ENCODE peak calls at places on chromosomes 12 and 14, in five cellular contexts. N is coronary artery, U is OCI-LY7, Q is progenitor cell of endocrine pancreas, P is WTC11. W is an unnamed sample.

GRCh38 chr12:53738834-53739284 is 11.6 kb upstream of the CALCOCO1 start:
- DNase-seq in N (no peak), U (no peak), Q (no peak), P (no peak), W (no peak)

GRCh38 chr14:89858084-89858483 is 96.4 kb downstream of the EFCAB11 start:
- DNase-seq in N (no peak), U (no peak), Q (no peak), P (no peak), W (no peak)

GRCh38 chr12:22334696-22335290 is at the start of gene ST8SIA1:
- DNase-seq in N (no peak), U (no peak), Q (peak), P (peak), W (peak)

GRCh38 chr12:132270516-132270915 is 58.9 kb downstream of the GALNT9 start:
- DNase-seq in N (no peak), U (no peak), Q (no peak), P (no peak), W (no peak)

GRCh38 chr12:74897425-74898211 is 312.0 kb downstream of the KCNC2 start:
- DNase-seq in N (no peak), U (no peak), Q (no peak), P (no peak), W (no peak)

GRCh38 chr12:6536894-6537579 is 2.7 kb downstream of the GAPDH start:
- DNase-seq in N (no peak), U (peak), Q (no peak), P (no peak), W (no peak)

GRCh38 chr12:80714846-80715245 is 1.9 kb upstream of the MYF5 start:
- DNase-seq in N (no peak), U (no peak), Q (no peak), P (no peak), W (no peak)

GRCh38 chr12:46402861-46403731 is 30.5 kb upstream of the SLC38A2 start:
- DNase-seq in N (no peak), U (no peak), Q (no peak), P (no peak), W (no peak)

GRCh38 chr12:7472060-7472459 is 28.1 kb upstream of the CD163L1 start:
- DNase-seq in N (no peak), U (no peak), Q (no peak), P (no peak), W (no peak)

DNA sequence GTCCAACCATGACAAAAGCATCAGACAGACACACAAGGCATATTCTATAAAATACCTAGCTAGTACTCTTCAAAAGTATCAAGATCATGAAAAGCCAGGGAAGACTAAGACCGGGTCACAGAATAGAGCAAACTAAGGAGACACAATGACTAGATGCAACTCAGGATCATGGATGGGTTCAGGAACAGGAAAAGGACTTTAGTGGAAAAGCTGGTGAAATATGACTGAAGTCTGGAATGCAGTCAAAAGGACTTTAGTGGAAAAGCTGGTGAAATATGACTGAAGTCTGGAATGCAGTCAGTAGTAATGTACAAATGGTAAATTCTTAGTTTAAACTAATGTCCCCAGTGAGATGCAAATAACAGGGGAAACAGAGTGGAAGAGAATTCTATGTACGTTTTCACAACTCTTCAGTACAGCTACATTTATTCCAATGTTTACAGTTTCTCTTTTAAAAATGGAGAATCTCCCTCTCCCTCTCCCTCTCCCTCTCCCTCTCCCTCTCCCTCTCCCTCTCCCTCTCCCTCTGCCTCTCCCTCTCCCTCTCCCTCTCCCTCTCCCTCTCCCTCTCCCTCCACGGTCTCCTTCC is 49.1 kb downstream of the ITPR2 start:
- DNase-seq in N (no peak), U (no peak), Q (no peak), P (no peak), W (no peak)
- TF ChIP-seq CTCF in N (no peak), U (no peak), Q (no peak), P (no peak), W (no peak)

DNA sequence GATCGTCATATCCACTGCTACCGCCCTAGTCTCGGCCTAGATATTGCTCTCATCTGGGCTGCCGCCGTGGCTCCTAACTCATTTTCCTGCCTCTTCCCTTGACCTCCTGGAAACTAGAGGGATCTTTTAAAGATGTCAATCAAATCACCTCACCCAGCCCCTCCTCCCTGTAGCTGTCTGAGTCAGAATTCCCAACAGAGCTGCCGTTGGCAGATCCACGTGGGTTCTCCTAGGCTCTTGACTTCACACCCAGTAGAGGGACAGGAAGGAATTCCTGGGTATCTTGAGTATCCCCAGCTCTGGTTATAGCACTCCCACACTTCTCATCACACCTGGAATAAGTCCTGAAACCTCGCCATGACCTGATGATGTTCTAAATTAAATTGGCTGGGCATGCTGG is 11.9 kb downstream of the TGFB3 start:
- DNase-seq in N (no peak), U (no peak), Q (no peak), P (no peak), W (no peak)
- TF ChIP-seq CTCF in N (no peak), U (no peak), Q (no peak), P (no peak), W (no peak)

DNA sequence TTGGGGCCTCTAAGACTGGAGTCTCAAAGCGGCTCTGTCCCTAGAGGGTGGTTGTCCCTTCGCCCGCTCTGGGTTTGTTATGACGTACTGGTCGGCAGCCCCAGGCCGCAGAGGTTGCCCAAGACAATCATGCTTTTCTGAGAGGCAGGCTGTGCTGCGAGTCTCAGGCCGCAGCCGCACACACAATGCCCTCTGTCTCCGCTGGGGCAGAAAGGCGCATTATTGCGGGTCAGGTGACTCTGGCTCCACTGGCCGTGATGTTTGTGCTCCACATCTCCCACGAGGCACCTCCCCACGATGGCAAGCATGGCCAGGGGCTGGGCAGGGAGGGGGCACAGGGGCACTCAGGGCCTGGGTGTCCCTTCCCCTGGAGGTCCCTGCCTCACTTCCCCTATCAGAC is 21.0 kb upstream of the PLEKHG3 start:
- DNase-seq in N (peak), U (no peak), Q (no peak), P (no peak), W (no peak)
- TF ChIP-seq CTCF in N (no peak), U (no peak), Q (no peak), P (no peak), W (no peak)

DNA sequence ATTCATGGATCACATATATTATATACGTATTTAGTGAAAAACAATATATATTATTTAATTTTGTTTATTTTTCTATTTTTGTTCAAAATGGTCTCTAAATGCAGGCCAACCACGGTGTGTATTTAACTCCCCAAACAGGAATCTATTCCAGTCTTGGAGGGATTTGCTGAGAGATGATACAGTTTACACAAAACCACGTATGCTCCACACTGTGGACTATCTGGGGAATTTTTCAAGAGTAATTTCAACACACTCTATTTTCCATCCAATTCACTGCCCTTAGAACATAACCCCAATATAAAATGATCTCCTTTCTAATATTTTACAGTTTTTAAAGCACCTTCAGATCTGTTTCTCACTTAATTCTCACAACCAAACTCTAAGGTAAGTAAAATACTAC is 15.3 kb downstream of the EML1 start:
- DNase-seq in N (no peak), U (no peak), Q (no peak), P (no peak), W (no peak)
- TF ChIP-seq CTCF in N (no peak), U (no peak), Q (no peak), P (no peak), W (no peak)

DNA sequence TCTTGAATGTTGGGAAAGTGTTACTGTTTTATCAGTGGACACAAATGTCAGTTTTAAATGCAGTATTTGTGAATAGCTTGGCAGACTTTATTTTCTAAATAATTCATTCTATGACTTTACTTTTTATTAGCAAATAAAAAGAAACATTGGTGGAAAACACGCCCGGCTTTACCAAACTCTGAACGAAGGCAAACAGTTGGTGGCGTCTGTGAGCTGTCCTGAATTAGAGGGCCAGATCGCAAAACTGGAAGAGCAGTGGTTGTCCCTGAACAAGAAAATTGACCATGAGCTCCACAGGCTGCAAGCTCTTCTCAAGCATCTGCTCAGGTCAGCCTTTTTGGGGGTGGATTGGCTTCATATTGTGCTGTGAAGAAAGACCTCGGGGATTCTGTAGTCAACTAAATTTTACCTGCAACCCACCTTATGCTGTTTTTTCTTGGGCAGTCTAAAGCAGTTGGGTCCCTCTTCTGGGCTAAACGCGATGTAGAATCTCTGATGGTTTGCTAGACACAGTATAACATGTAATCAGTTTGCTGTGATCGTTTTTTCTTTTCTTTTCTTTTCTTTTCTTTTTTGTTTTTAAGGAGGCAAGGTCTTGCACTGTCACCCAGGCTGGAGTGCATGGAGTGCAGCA is 156.4 kb downstream of the ESR2 start:
- DNase-seq in N (no peak), U (peak), Q (no peak), P (peak), W (peak)
- TF ChIP-seq CTCF in N (no peak), U (peak), Q (no peak), P (no peak), W (peak)

DNA sequence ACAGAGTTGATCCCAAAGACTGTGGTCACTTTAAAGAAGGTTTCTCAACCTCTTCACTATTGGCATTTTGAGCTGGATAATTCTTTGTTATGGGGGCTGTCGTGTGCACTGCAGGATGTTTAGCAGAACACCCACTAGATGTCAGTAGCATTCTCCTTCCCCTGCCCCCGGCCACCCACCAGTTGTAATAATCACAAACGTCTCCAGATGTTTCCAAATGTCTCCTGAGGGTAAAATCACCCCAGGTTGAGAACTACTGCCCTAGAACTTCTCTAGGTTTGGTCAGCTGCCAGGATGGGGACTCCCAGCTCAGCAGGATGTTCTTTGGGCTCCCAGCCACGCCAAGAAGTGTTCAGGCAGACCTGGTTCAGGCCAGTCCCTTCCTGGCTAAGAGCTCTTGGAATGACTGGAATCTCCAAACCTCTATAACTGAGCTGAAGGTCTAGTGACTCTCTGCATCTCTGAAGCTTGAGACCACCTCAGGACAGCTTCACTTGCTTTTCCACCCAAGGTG is 12.5 kb upstream of the AJUBA start:
- DNase-seq in N (no peak), U (peak), Q (no peak), P (peak), W (peak)
- TF ChIP-seq CTCF in N (peak), U (peak), Q (peak), P (peak), W (peak)

GRCh38 chr14:68441532-68441931 is 351.3 kb downstream of the ZFP36L1 start:
- DNase-seq in N (no peak), U (no peak), Q (no peak), P (no peak), W (no peak)

GRCh38 chr14:68440776-68441175 is 352.1 kb downstream of the ZFP36L1 start:
- DNase-seq in N (no peak), U (no peak), Q (no peak), P (no peak), W (no peak)

GRCh38 chr14:68444449-68445168 is 348.3 kb downstream of the ZFP36L1 start:
- DNase-seq in N (no peak), U (no peak), Q (no peak), P (no peak), W (no peak)

GRCh38 chr14:68442828-68443460 is 349.9 kb downstream of the ZFP36L1 start:
- DNase-seq in N (no peak), U (no peak), Q (no peak), P (no peak), W (no peak)

GRCh38 chr14:68439741-68440140 is 353.1 kb downstream of the ZFP36L1 start:
- DNase-seq in N (no peak), U (no peak), Q (no peak), P (no peak), W (no peak)
- TF ChIP-seq CTCF in N (no peak), U (no peak), Q (no peak), P (no peak), W (no peak)